ENCODE peak calls at places on chromosome 9, in four cellular contexts. D is breast epithelium, O is cardiac muscle cell, K is colonic mucosa. S is an unnamed sample. For H3K9me3, the result is how much of the 10 kb centered on the place peaks cover.

GRCh38 chr9:72856985-72857631 is 95.7 kb downstream of the ALDH1A1 start:
- DNase-seq in D (no peak), O (peak), K (peak), S (peak)

GRCh38 chr9:1458503-1458902 is 408.3 kb downstream of the DMRT2 start:
- DNase-seq in D (no peak), O (no peak), K (no peak), S (no peak)

GRCh38 chr9:136952354-136952855 is 332 bp downstream of the LCN12 start:
- DNase-seq in D (no peak), O (no peak), K (no peak), S (no peak)

GRCh38 chr9:18726546-18726945 is 252.6 kb downstream of the ADAMTSL1 start:
- DNase-seq in D (no peak), O (no peak), K (no peak), S (no peak)

GRCh38 chr9:103757062-103757461 is 337.0 kb upstream of the SMC2 start:
- DNase-seq in D (no peak), O (no peak), K (no peak), S (no peak)

GRCh38 chr9:99779277-99779676 is 42.4 kb upstream of the NR4A3 start:
- DNase-seq in D (no peak), O (no peak), K (no peak), S (no peak)

GRCh38 chr9:105864248-105864898 is 170.0 kb downstream of the TMEM38B start:
- DNase-seq in D (no peak), O (no peak), K (no peak), S (no peak)

GRCh38 chr9:107841078-107841477 is 351.5 kb upstream of the KLF4 start:
- DNase-seq in D (no peak), O (no peak), K (no peak), S (no peak)

GRCh38 chr9:84343111-84343521 is 2.6 kb upstream of the SLC28A3 start:
- DNase-seq in D (no peak), O (peak), K (no peak), S (no peak)

GRCh38 chr9:125701351-125701750 is 5.7 kb downstream of the MAPKAP1 start:
- DNase-seq in D (no peak), O (no peak), K (no peak), S (no peak)

GRCh38 chr9:114900937-114901802 is 29.2 kb downstream of the TNFSF8 start:
- DNase-seq in D (no peak), O (no peak), K (no peak), S (no peak)

GRCh38 chr9:93325307-93326035 is 126.0 kb upstream of the FAM120A start:
- DNase-seq in D (no peak), O (no peak), K (no peak), S (no peak)

GRCh38 chr9:92762781-92763708 is 1.6 kb downstream of the BICD2 start:
- DNase-seq in D (no peak), O (no peak), K (no peak), S (no peak)

GRCh38 chr9:123637940-123638634 is 282.1 kb downstream of the CRB2 start:
- DNase-seq in D (no peak), O (no peak), K (no peak), S (no peak)

GRCh38 chr9:79868532-79869189 is 296.9 kb downstream of the TLE4 start:
- DNase-seq in D (no peak), O (no peak), K (no peak), S (no peak)

GRCh38 chr9:120920495-120921178 is 6.0 kb downstream of the TRAF1 start:
- DNase-seq in D (no peak), O (no peak), K (no peak), S (no peak)

GRCh38 chr9:121819511-121820231 is 168.2 kb downstream of the DAB2IP start:
- DNase-seq in D (peak), O (no peak), K (no peak), S (no peak)

GRCh38 chr9:17630531-17630949 is 51.7 kb downstream of the SH3GL2 start:
- DNase-seq in D (no peak), O (no peak), K (peak), S (no peak)

GRCh38 chr9:127683723-127684122 is 23.1 kb upstream of the CFAP157 start:
- DNase-seq in D (no peak), O (no peak), K (no peak), S (no peak)

GRCh38 chr9:107177857-107178256 is 105.2 kb upstream of the RAD23B start:
- DNase-seq in D (no peak), O (peak), K (peak), S (no peak)

GRCh38 chr9:77893706-77894105 is 137.9 kb downstream of the GNAQ start:
- DNase-seq in D (no peak), O (no peak), K (no peak), S (no peak)

GRCh38 chr9:79257215-79257614 is 314.6 kb upstream of the TLE4 start:
- DNase-seq in D (no peak), O (no peak), K (no peak), S (no peak)

GRCh38 chr9:3948826-3949578 is 350.9 kb downstream of the GLIS3 start:
- DNase-seq in D (no peak), O (no peak), K (no peak), S (no peak)

GRCh38 chr9:127844821-127845359 is 9.6 kb downstream of the ENG start:
- DNase-seq in D (no peak), O (no peak), K (no peak), S (no peak)

GRCh38 chr9:22103650-22104575 is 94.8 kb upstream of the CDKN2B start:
- DNase-seq in D (no peak), O (no peak), K (peak), S (no peak)

GRCh38 chr9:33851301-33851700 is 34.3 kb downstream of the UBE2R2 start:
- DNase-seq in D (no peak), O (no peak), K (no peak), S (no peak)

GRCh38 chr9:136944519-136945332 is at the start of the genes C8G and FBXW5:
- DNase-seq in D (peak), O (peak), K (peak), S (peak)

GRCh38 chr9:29802454-29802853 is 2229.2 kb upstream of the C9orf72 start:
- DNase-seq in D (no peak), O (no peak), K (no peak), S (no peak)

GRCh38 chr9:29799227-29799626 is 2225.9 kb upstream of the C9orf72 start:
- DNase-seq in D (no peak), O (no peak), K (no peak), S (no peak)

GRCh38 chr9:29796291-29796952 is 2223.1 kb upstream of the C9orf72 start:
- DNase-seq in D (no peak), O (no peak), K (no peak), S (no peak)

GRCh38 chr9:29793970-29794369 is 2220.7 kb upstream of the C9orf72 start:
- DNase-seq in D (no peak), O (no peak), K (no peak), S (no peak)

GRCh38 chr9:29798599-29798998 is 2225.3 kb upstream of the C9orf72 start:
- DNase-seq in D (no peak), O (no peak), K (no peak), S (no peak)
- H3K27ac ChIP-seq in D (no peak), O (no peak), K (no peak), S (no peak)

GRCh38 chr9:87148391-87149237 is 201.3 kb upstream of the GAS1 start:
- DNase-seq in D (peak), O (peak), K (peak), S (peak)

GRCh38 chr9:87149794-87150193 is 202.5 kb upstream of the GAS1 start:
- DNase-seq in D (no peak), O (no peak), K (no peak), S (no peak)

GRCh38 chr9:87152206-87152605 is 204.9 kb upstream of the GAS1 start:
- DNase-seq in D (no peak), O (no peak), K (no peak), S (no peak)

DNA sequence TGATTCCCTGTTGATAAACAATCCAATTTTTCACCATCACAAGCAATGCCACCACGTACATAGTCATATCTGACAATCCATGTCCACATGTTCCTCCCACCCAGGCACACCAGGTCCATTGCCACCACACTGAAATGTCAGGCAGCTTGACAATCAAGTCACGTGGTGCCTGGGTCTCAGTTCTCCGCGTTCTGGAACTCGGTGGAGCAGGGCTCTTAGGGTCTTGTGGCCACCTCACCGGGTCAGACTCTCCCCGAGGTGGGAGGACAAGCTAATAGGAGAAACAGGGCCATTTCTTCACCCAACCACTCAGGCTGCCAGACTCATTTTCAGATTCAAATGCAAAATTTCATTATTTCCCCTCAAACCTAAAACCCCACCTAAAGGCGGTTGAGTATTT is 200.5 kb upstream of the GAS1 start:
- DNase-seq in D (no peak), O (no peak), K (no peak), S (no peak)
- H3K4me3 ChIP-seq in D (peak), O (no peak), K (no peak), S (no peak)

DNA sequence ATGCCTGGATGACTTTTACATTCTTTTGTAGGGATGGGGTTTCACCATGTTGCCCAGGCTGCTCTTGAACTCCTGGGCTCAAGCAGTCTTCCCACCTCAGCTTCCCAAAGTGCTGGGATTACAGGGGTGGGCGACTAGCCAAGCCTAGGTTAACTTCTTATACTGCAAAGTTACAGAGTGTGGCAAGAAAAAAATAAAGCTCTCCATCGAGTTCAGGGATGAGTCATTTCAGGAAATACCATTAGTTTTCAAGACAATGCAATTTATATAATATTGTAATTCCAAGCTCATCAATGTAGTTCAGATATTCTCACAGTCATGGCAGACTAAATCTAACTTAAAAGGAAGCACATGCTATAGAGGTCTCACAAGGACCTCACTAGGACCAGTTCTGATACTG is 11.5 kb upstream of the ABO start:
- DNase-seq in D (no peak), O (no peak), K (no peak), S (no peak)
- H3K9me3 ChIP-seq in D (under half), O (under half), K (under half), S (under half)

GRCh38 chr9:112094948-112095779 is 79.9 kb downstream of the SUSD1 start:
- DNase-seq in D (no peak), O (no peak), K (peak), S (no peak)
- H3K27ac ChIP-seq in D (no peak), O (no peak), K (peak), S (no peak)

DNA sequence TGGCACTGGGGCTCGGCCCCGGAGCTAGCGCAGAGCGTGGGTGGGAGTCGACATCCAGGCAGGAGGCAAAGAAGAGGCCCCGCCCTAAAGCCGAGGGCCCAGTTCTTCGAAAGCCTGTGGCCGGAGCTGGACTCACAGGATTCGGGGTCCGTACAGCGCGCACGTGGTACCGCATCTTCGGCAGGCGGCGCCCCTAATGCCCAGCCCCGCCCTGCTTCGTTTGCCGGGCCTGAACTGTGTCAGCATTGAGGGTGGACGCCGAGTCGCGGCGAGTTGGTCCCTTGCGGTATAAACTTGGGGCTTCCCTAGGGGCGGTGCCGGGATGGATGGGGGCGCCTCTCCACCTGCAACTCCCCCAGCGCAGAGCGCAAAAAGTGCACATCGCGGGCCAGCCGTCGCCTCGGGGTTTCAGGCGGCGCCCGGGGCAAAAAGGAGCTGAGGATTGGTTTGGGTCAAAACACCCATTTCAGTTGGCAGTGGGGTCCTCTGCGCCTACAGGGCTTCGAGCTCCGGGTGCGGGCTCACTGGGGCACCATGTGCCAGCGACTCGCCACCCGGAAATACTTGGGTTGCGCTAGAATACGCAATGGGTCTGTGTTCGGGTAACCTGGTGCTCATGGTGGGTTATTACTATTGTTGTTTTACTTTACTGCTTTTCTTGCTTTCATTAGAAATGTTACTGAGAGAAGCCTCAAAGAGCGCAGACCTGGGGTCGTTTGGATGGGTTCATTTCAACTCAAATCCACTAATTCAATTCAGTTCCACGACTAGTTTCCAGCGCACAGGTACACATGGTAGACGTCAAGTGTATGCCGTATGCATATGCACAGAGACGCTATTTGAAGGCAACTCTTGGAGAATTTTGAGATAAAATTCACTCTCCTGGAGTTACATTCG is 3.9 kb upstream of the PAX5 start:
- DNase-seq in D (no peak), O (no peak), K (no peak), S (no peak)
- H3K4me3 ChIP-seq in D (peak), O (peak), K (peak), S (peak)

S was measured in iPS DF 6.9.